ENCODE peak calls at places on chromosomes 12 and 14, in six cellular contexts. C is T-helper 2 cell, Q is type B pancreatic cell, E is NCI-H1417, R is HT-29, I is astrocyte of the spinal cord. V is an unnamed sample.

GRCh38 chr14:89304972-89305703 is 111.9 kb downstream of the FOXN3 start:
- DNase-seq in C (no peak), Q (no peak), E (peak), R (no peak), I (peak), V (no peak)

GRCh38 chr12:614727-615060 is 48.6 kb downstream of the NINJ2 start:
- DNase-seq in C (no peak), Q (no peak), E (peak), R (no peak), I (no peak), V (no peak)

GRCh38 chr12:76144253-76144564 is 59.7 kb upstream of the NAP1L1 start:
- DNase-seq in C (no peak), Q (no peak), E (peak), R (peak), I (no peak), V (no peak)

GRCh38 chr12:132079190-132079589 is 64.9 kb downstream of the DDX51 start:
- DNase-seq in C (no peak), Q (no peak), E (no peak), R (no peak), I (no peak), V (no peak)

GRCh38 chr12:82517027-82517426 is 158.7 kb downstream of the METTL25 start:
- DNase-seq in C (no peak), Q (no peak), E (peak), R (peak), I (no peak), V (no peak)

GRCh38 chr14:95489163-95489887 is 27.1 kb downstream of the SYNE3 start:
- DNase-seq in C (no peak), Q (no peak), E (no peak), R (no peak), I (peak), V (no peak)

GRCh38 chr14:54783660-54784015 is 119.0 kb downstream of the GCH1 start:
- DNase-seq in C (no peak), Q (no peak), E (no peak), R (no peak), I (no peak), V (no peak)

GRCh38 chr14:96797188-96797942 is at the start of gene VRK1:
- DNase-seq in C (peak), Q (peak), E (peak), R (peak), I (peak), V (no peak)

GRCh38 chr14:23930742-23931141 is 22.8 kb upstream of the DHRS4 start:
- DNase-seq in C (no peak), Q (no peak), E (no peak), R (no peak), I (no peak), V (peak)

GRCh38 chr12:54193437-54193836 is 4.7 kb upstream of the SMUG1 start:
- DNase-seq in C (no peak), Q (no peak), E (no peak), R (no peak), I (no peak), V (no peak)

V was measured in vagina.